ENCODE peak calls at places on chromosomes 13 and 19, in eight cellular contexts. S, F, R, I, W, L, A and X are unnamed samples.

GRCh38 chr13:111337206-111337605 is 16.8 kb downstream of the TEX29 start:
- DNase-seq in F (peak; percentile 70), L (no peak), A (peak; percentile 70), I (no peak), S (no peak), W (peak; percentile 52), R (no peak), X (peak; percentile 91)

GRCh38 chr19:48837586-48838191 is 1.4 kb upstream of the HSD17B14 start:
- DNase-seq in A (no peak), W (no peak), F (no peak), R (no peak), L (peak; percentile 40), S (no peak), I (no peak), X (no peak)

GRCh38 chr13:83168575-83168974 is 713.7 kb downstream of the SLITRK1 start:
- DNase-seq in R (no peak), F (no peak), W (no peak), A (no peak), S (no peak), I (no peak), L (no peak), X (no peak)

GRCh38 chr13:107124129-107124718 is 556.3 kb upstream of the ARGLU1 start:
- DNase-seq in L (peak; percentile 77), R (no peak), W (peak; percentile 16), S (no peak), A (no peak), F (no peak), I (no peak), X (no peak)

GRCh38 chr19:3119071-3119781 is 16.6 kb upstream of the GNA15 start:
- DNase-seq in S (no peak), R (no peak), L (no peak), A (no peak), F (no peak), I (peak; percentile 32), W (no peak), X (no peak)

GRCh38 chr19:33758541-33759013 is 38.1 kb upstream of the KCTD15 start:
- DNase-seq in A (no peak), L (no peak), W (peak; percentile 44), R (no peak), I (no peak), F (peak; percentile 21), S (no peak), X (no peak)

GRCh38 chr13:46961719-46962118 is 64.9 kb upstream of the HTR2A start:
- DNase-seq in I (no peak), W (peak; percentile 67), F (peak; percentile 81), A (peak; percentile 76), L (no peak), S (no peak), R (no peak), X (no peak)

GRCh38 chr13:107806726-107807125 is 408.6 kb downstream of the LIG4 start:
- DNase-seq in R (no peak), S (no peak), F (no peak), A (no peak), L (no peak), W (no peak), I (no peak), X (no peak)

GRCh38 chr13:39370554-39370953 is 232.4 kb downstream of the LHFPL6 start:
- DNase-seq in R (no peak), S (no peak), I (no peak), A (no peak), F (peak; percentile 83), L (no peak), W (no peak), X (no peak)

GRCh38 chr19:6806488-6806887 is 34.0 kb downstream of the VAV1 start:
- DNase-seq in A (no peak), S (no peak), F (no peak), I (no peak), L (peak; percentile 66), W (no peak), R (no peak), X (no peak)

GRCh38 chr13:44969858-44970484 is 19.3 kb downstream of the NUFIP1 start:
- DNase-seq in F (peak; percentile 28), L (peak; percentile 62), W (peak; percentile 53), R (no peak), S (no peak), I (no peak), A (peak; percentile 52), X (peak; percentile 34)

GRCh38 chr19:49475191-49475932 is 1.3 kb downstream of the FLT3LG start:
- DNase-seq in W (no peak), A (no peak), S (no peak), R (no peak), F (no peak), L (no peak), I (no peak), X (no peak)

GRCh38 chr19:3073159-3073563 is 10.9 kb upstream of the TLE5 start:
- DNase-seq in A (peak; percentile 32), W (peak; percentile 70), S (no peak), F (peak; percentile 35), I (peak; percentile 78), R (no peak), L (no peak), X (peak; percentile 46)

GRCh38 chr13:91576590-91576989 is 178.2 kb downstream of the GPC5 start:
- DNase-seq in I (no peak), A (no peak), W (no peak), L (peak; percentile 52), S (no peak), R (no peak), F (no peak), X (no peak)

GRCh38 chr19:15444505-15445226 is 5.1 kb downstream of the WIZ start:
- DNase-seq in R (no peak), W (no peak), I (peak; percentile 82), L (no peak), A (no peak), F (no peak), S (no peak), X (no peak)

GRCh38 chr19:53874384-53874995 is 6.8 kb downstream of the MYADM start:
- DNase-seq in S (no peak), I (peak; percentile 28), F (no peak), L (peak; percentile 38), R (no peak), W (no peak), A (no peak), X (no peak)

GRCh38 chr19:53875602-53876340 is 6.2 kb upstream of the PRKCG start:
- DNase-seq in S (no peak), I (peak; percentile 6), R (no peak), F (no peak), A (no peak), W (no peak), L (peak; percentile 26), X (no peak)

GRCh38 chr19:53878786-53879144 is 3.2 kb upstream of the PRKCG start:
- DNase-seq in W (no peak), F (no peak), L (peak; percentile 14), I (no peak), A (peak; percentile 49), S (no peak), R (no peak), X (no peak)

GRCh38 chr19:53877361-53877766 is 4.6 kb upstream of the PRKCG start:
- DNase-seq in S (peak; percentile 54), F (no peak), R (no peak), A (no peak), I (peak; percentile 8), L (peak; percentile 38), W (no peak), X (no peak)

GRCh38 chr19:53876651-53877224 is 5.3 kb upstream of the PRKCG start:
- DNase-seq in I (peak; percentile 7), F (no peak), S (no peak), W (no peak), A (no peak), L (peak; percentile 28), R (no peak), X (no peak)
- H3K27ac ChIP-seq in I (no peak overlapping the region), F (no peak overlapping the region), S (peak overlapping the region; percentile 45), W (no peak overlapping the region), A (no peak overlapping the region), L (no peak overlapping the region), R (no peak overlapping the region), X (no peak overlapping the region)

GRCh38 chr19:51689751-51690358 is 3.3 kb upstream of the SPACA6 start:
- DNase-seq in W (no peak), F (no peak), S (peak; percentile 7), I (peak; percentile 66), A (peak; percentile 24), L (no peak), R (no peak), X (no peak)
- H3K27ac ChIP-seq in W (peak overlapping the region; percentile 99), F (peak overlapping the region; percentile 89), S (peak overlapping the region; percentile 83), I (peak overlapping the region; percentile 79), A (peak overlapping the region; percentile 96), L (no peak overlapping the region), R (peak overlapping the region; percentile 96), X (peak overlapping the region; percentile 52)

GRCh38 chr13:98820744-98821371 is 68.4 kb upstream of the SLC15A1 start:
- DNase-seq in A (no peak), L (no peak), F (no peak), R (no peak), W (no peak), S (no peak), I (no peak), X (no peak)

GRCh38 chr13:98823442-98823841 is 71.0 kb upstream of the SLC15A1 start:
- DNase-seq in A (no peak), F (no peak), L (no peak), R (no peak), I (no peak), S (no peak), W (no peak), X (no peak)

GRCh38 chr13:98822238-98822606 is 69.8 kb upstream of the SLC15A1 start:
- DNase-seq in I (no peak), F (no peak), S (no peak), L (no peak), R (no peak), W (no peak), A (no peak), X (no peak)

GRCh38 chr13:98819382-98819781 is 66.9 kb upstream of the SLC15A1 start:
- DNase-seq in I (no peak), R (no peak), A (no peak), L (no peak), W (no peak), F (no peak), S (no peak), X (no peak)

GRCh38 chr13:98821372-98822237 is 69.1 kb upstream of the SLC15A1 start:
- DNase-seq in L (no peak), A (no peak), F (no peak), I (no peak), W (no peak), S (no peak), R (no peak), X (no peak)
- H3K27ac ChIP-seq in L (no peak overlapping the region), A (no peak overlapping the region), F (no peak overlapping the region), I (no peak overlapping the region), W (no peak overlapping the region), S (no peak overlapping the region), R (peak overlapping the region; percentile 8), X (no peak overlapping the region)

GRCh38 chr19:1082165-1082927 is 12.8 kb downstream of the POLR2E start:
- DNase-seq in F (peak; percentile 68), A (no peak), W (peak; percentile 95), S (peak; percentile 87), I (peak; percentile 81), L (peak; percentile 97), R (peak; percentile 93), X (no peak)

GRCh38 chr19:1080360-1081161 is 13.6 kb downstream of the ARHGAP45 start:
- DNase-seq in R (no peak), W (no peak), I (no peak), F (no peak), S (no peak), A (no peak), L (no peak), X (no peak)

GRCh38 chr19:1076951-1077350 is 10.0 kb downstream of the ARHGAP45 start:
- DNase-seq in R (peak; percentile 71), W (peak; percentile 33), L (peak; percentile 99), S (peak; percentile 93), A (no peak), I (peak; percentile 79), F (peak; percentile 77), X (no peak)

GRCh38 chr19:1081301-1082164 is 13.6 kb downstream of the POLR2E start:
- DNase-seq in R (no peak), L (no peak), F (no peak), W (no peak), S (no peak), I (no peak), A (no peak), X (no peak)

GRCh38 chr19:1079566-1080111 is 12.7 kb downstream of the ARHGAP45 start:
- DNase-seq in A (no peak), I (no peak), W (no peak), R (no peak), L (no peak), S (peak; percentile 74), F (no peak), X (no peak)
- H3K27ac ChIP-seq in A (no peak overlapping the region), I (no peak overlapping the region), W (peak overlapping the region; percentile 84), R (no peak overlapping the region), L (no peak overlapping the region), S (peak overlapping the region; percentile 56), F (no peak overlapping the region), X (no peak overlapping the region)